ENCODE peak calls at places on chromosomes 13 and 19, in four cellular contexts. One of them, this sample, is unnamed. For H3K4me1, the result is how much of the 10 kb centered on the place peaks cover.

GRCh38 chr19:16338470-16339360 is 14.1 kb downstream of the KLF2 start:
- DNase-seq in OCI-LY7: peak
- DNase-seq in body of pancreas: peak
- DNase-seq in adrenal gland: peak
- DNase-seq in this sample: no peak

GRCh38 chr19:7534531-7534980 is 961 bp upstream of the PNPLA6 start:
- DNase-seq in OCI-LY7: peak
- DNase-seq in body of pancreas: peak
- DNase-seq in adrenal gland: peak
- DNase-seq in this sample: peak

GRCh38 chr13:81326913-81327312 is 986.0 kb upstream of the SPRY2 start:
- DNase-seq in OCI-LY7: no peak
- DNase-seq in body of pancreas: no peak
- DNase-seq in adrenal gland: no peak
- DNase-seq in this sample: no peak

GRCh38 chr13:113835461-113836274 is 28.2 kb downstream of the GAS6 start:
- DNase-seq in OCI-LY7: no peak
- DNase-seq in body of pancreas: no peak
- DNase-seq in adrenal gland: no peak
- DNase-seq in this sample: peak

GRCh38 chr19:44752816-44753618 is 4.5 kb downstream of the BCL3 start:
- DNase-seq in OCI-LY7: peak
- DNase-seq in body of pancreas: peak
- DNase-seq in adrenal gland: peak
- DNase-seq in this sample: peak

GRCh38 chr19:40366697-40367561 is 18.4 kb downstream of the PLD3 start:
- DNase-seq in OCI-LY7: no peak
- DNase-seq in body of pancreas: no peak
- DNase-seq in adrenal gland: no peak
- DNase-seq in this sample: no peak

GRCh38 chr13:95627590-95627989 is 16.9 kb downstream of the DZIP1 start:
- DNase-seq in OCI-LY7: no peak
- DNase-seq in body of pancreas: no peak
- DNase-seq in adrenal gland: no peak
- DNase-seq in this sample: no peak

GRCh38 chr13:30884543-30884942 is 21.5 kb upstream of the MEDAG start:
- DNase-seq in OCI-LY7: no peak
- DNase-seq in body of pancreas: no peak
- DNase-seq in adrenal gland: no peak
- DNase-seq in this sample: no peak

GRCh38 chr19:18254546-18255500 is 19.4 kb downstream of the IQCN start:
- DNase-seq in OCI-LY7: peak
- DNase-seq in body of pancreas: peak
- DNase-seq in adrenal gland: no peak
- DNase-seq in this sample: no peak

GRCh38 chr13:50261502-50261901 is 246.3 kb downstream of the KCNRG start:
- DNase-seq in OCI-LY7: no peak
- DNase-seq in body of pancreas: no peak
- DNase-seq in adrenal gland: no peak
- DNase-seq in this sample: no peak

GRCh38 chr19:23991170-23991569 is 76.5 kb downstream of the ZNF726 start:
- DNase-seq in OCI-LY7: peak
- DNase-seq in body of pancreas: peak
- DNase-seq in adrenal gland: peak
- DNase-seq in this sample: no peak

GRCh38 chr19:53903055-53903680 is 5.9 kb upstream of the CACNG7 start:
- DNase-seq in OCI-LY7: peak
- DNase-seq in body of pancreas: peak
- DNase-seq in adrenal gland: no peak
- DNase-seq in this sample: no peak

GRCh38 chr13:33999830-34000605 is 182.1 kb downstream of the RFC3 start:
- DNase-seq in OCI-LY7: no peak
- DNase-seq in body of pancreas: no peak
- DNase-seq in adrenal gland: no peak
- DNase-seq in this sample: no peak

GRCh38 chr13:31166591-31166990 is 4.9 kb upstream of the HSPH1 start:
- DNase-seq in OCI-LY7: no peak
- DNase-seq in body of pancreas: no peak
- DNase-seq in adrenal gland: no peak
- DNase-seq in this sample: no peak

GRCh38 chr13:20472531-20472930 is 53.1 kb downstream of the CRYL1 start:
- DNase-seq in OCI-LY7: no peak
- DNase-seq in body of pancreas: no peak
- DNase-seq in adrenal gland: no peak
- DNase-seq in this sample: no peak

GRCh38 chr13:22740264-22740663 is 440.5 kb upstream of the SGCG start:
- DNase-seq in OCI-LY7: no peak
- DNase-seq in body of pancreas: no peak
- DNase-seq in adrenal gland: peak
- DNase-seq in this sample: no peak

GRCh38 chr19:289651-290538 is 1.3 kb downstream of the PLPP2 start:
- DNase-seq in OCI-LY7: no peak
- DNase-seq in body of pancreas: peak
- DNase-seq in adrenal gland: peak
- DNase-seq in this sample: no peak

GRCh38 chr19:2391118-2391725 is 31.2 kb downstream of the TMPRSS9 start:
- DNase-seq in OCI-LY7: peak
- DNase-seq in body of pancreas: peak
- DNase-seq in adrenal gland: peak
- DNase-seq in this sample: no peak

GRCh38 chr19:58154287-58154678 is 3.7 kb upstream of the ZNF329 start:
- DNase-seq in OCI-LY7: no peak
- DNase-seq in body of pancreas: peak
- DNase-seq in adrenal gland: peak
- DNase-seq in this sample: peak

GRCh38 chr13:98892821-98893220 is 85.0 kb downstream of the DOCK9 start:
- DNase-seq in OCI-LY7: peak
- DNase-seq in body of pancreas: no peak
- DNase-seq in adrenal gland: no peak
- DNase-seq in this sample: no peak

GRCh38 chr19:11560404-11560988 is 1.5 kb upstream of the ELOF1 start:
- DNase-seq in OCI-LY7: peak
- DNase-seq in body of pancreas: peak
- DNase-seq in adrenal gland: peak
- DNase-seq in this sample: no peak

GRCh38 chr19:45547965-45548609 is 36.5 kb downstream of the OPA3 start:
- DNase-seq in OCI-LY7: no peak
- DNase-seq in body of pancreas: no peak
- DNase-seq in adrenal gland: peak
- DNase-seq in this sample: no peak

GRCh38 chr13:87557788-87558187 is 113.4 kb upstream of the SLITRK5 start:
- DNase-seq in OCI-LY7: no peak
- DNase-seq in body of pancreas: no peak
- DNase-seq in adrenal gland: no peak
- DNase-seq in this sample: no peak

GRCh38 chr19:19746286-19747213 is 13.6 kb upstream of the ZNF14 start:
- DNase-seq in OCI-LY7: no peak
- DNase-seq in body of pancreas: no peak
- DNase-seq in adrenal gland: no peak
- DNase-seq in this sample: no peak

GRCh38 chr13:34555988-34556387 is 386.1 kb upstream of the NBEA start:
- DNase-seq in OCI-LY7: no peak
- DNase-seq in body of pancreas: no peak
- DNase-seq in adrenal gland: no peak
- DNase-seq in this sample: no peak

GRCh38 chr13:83221256-83221655 is 661.0 kb downstream of the SLITRK1 start:
- DNase-seq in OCI-LY7: peak
- DNase-seq in body of pancreas: no peak
- DNase-seq in adrenal gland: no peak
- DNase-seq in this sample: no peak

GRCh38 chr13:25971499-25972145 is 80.2 kb downstream of the SHISA2 start:
- DNase-seq in OCI-LY7: no peak
- DNase-seq in body of pancreas: no peak
- DNase-seq in adrenal gland: no peak
- DNase-seq in this sample: no peak

GRCh38 chr13:61013782-61014181 is 401.9 kb downstream of the PCDH20 start:
- DNase-seq in OCI-LY7: no peak
- DNase-seq in body of pancreas: no peak
- DNase-seq in adrenal gland: no peak
- DNase-seq in this sample: no peak

DNA sequence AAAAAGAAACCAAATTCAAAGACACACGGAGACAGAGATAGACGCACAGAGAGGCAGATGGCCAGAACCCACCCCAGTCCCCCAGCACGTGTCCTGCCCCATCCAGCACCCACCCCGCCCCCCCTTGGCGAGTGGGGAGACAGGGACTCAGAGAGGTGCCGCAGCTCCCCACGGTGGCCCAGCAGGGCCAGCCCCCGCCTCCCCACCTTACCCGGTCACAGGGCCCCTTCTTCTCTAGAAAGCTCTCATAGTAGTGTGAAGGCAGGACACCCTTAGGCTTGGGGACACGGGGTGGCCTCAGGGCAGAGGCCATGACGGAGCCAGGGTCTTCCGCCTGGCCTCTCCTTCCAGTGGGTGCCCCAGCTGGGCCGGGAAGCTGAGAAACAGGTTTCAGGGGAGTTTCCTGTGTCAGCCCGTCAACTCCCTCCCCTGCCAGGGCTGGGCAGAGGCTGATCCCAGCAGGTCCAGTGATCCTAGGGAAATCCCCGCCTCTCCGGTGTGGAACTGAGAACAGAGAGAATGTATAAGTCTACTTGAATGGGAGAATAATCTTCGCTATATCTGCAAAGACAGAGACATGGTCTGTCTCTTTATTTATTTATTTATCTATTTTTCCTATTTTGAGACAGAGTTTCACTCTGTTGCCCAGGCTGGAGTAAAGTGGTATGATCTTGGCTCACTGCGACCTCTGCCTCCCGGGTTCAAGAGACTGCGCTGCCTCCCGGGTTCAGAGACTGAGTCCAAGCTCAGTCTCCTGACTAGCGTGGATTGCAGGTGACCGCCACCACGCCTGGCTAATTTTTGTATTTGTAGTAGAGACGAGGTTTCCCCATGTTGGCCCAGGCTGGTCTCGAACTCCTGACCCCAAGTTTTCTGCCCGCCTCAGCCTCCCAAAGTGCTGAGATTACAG is at the start of gene STAP2:
- DNase-seq in OCI-LY7: no peak
- DNase-seq in body of pancreas: peak
- DNase-seq in adrenal gland: peak
- DNase-seq in this sample: no peak
- TF ChIP-seq CTCF in OCI-LY7: no peak
- TF ChIP-seq CTCF in body of pancreas: no peak
- TF ChIP-seq CTCF in adrenal gland: no peak
- TF ChIP-seq CTCF in this sample: no peak

GRCh38 chr19:13163609-13164364 is 13.6 kb downstream of the IER2 start:
- DNase-seq in OCI-LY7: peak
- DNase-seq in body of pancreas: peak
- DNase-seq in adrenal gland: peak
- DNase-seq in this sample: peak
- H3K4me1 ChIP-seq in OCI-LY7: half or more
- H3K4me1 ChIP-seq in body of pancreas: half or more
- H3K4me1 ChIP-seq in adrenal gland: under half
- H3K4me1 ChIP-seq in this sample: half or more

DNA sequence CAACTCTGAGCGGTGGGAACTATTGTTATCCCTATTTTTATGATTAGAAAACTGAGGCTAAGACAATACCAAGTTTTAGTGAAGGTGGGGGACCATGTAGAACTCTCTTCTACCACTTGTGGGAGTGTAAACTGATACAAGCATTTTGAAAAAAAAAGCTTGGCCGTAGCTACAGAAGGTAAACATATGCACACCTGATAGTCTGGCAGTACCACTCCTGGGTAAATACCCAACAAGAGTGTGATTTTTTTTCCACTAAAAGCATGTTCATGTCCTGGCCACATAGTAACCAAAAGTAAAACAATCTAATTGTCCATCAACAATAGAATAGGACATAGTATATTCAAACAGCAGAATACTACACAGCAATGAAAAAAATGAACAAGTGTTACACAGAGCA is 6.5 kb upstream of the SPATA13 start:
- DNase-seq in OCI-LY7: no peak
- DNase-seq in body of pancreas: no peak
- DNase-seq in adrenal gland: no peak
- DNase-seq in this sample: no peak
- TF ChIP-seq CTCF in OCI-LY7: no peak
- TF ChIP-seq CTCF in body of pancreas: peak
- TF ChIP-seq CTCF in adrenal gland: no peak
- TF ChIP-seq CTCF in this sample: no peak

DNA sequence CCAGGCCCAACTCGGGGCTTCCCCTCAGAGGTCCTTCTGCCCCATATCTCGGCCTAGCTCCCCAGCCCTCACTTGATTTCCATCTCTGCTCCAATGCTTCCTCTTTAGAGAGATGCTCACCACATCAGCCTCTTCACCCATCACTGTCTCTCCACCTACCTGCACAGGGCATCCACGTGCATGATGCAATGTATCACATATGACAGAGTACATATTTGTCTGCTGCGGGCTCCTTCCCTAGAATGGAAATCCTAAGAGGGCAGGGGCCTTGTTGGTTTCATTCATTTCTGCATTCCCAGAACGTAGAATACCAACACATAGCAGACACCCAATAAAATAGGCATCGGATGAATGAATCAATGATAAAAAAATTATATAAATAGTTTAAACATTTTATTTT is 130.3 kb downstream of the USP12 start:
- DNase-seq in OCI-LY7: no peak
- DNase-seq in body of pancreas: no peak
- DNase-seq in adrenal gland: no peak
- DNase-seq in this sample: no peak
- H3K4me1 ChIP-seq in OCI-LY7: under half
- H3K4me1 ChIP-seq in body of pancreas: under half
- H3K4me1 ChIP-seq in adrenal gland: under half
- H3K4me1 ChIP-seq in this sample: under half

GRCh38 chr19:13881231-13881691 is 4.3 kb downstream of the NANOS3 start:
- DNase-seq in OCI-LY7: no peak
- DNase-seq in body of pancreas: no peak
- DNase-seq in adrenal gland: no peak
- DNase-seq in this sample: no peak
- TF ChIP-seq CTCF in OCI-LY7: no peak
- TF ChIP-seq CTCF in body of pancreas: no peak
- TF ChIP-seq CTCF in adrenal gland: no peak
- TF ChIP-seq CTCF in this sample: no peak

GRCh38 chr13:110240352-110240751 is 66.6 kb downstream of the COL4A1 start:
- DNase-seq in OCI-LY7: no peak
- DNase-seq in body of pancreas: no peak
- DNase-seq in adrenal gland: no peak
- DNase-seq in this sample: no peak
- H3K4me1 ChIP-seq in OCI-LY7: under half
- H3K4me1 ChIP-seq in body of pancreas: under half
- H3K4me1 ChIP-seq in adrenal gland: under half
- H3K4me1 ChIP-seq in this sample: half or more

This sample was measured in left ventricle myocardium inferior.